ENCODE peak calls at places on chromosomes 3 and 15, in five cellular contexts. I is heart left ventricle, Z is pancreas, Y is AG04450, E is HFF-Myc. R is an unnamed sample.

GRCh38 chr3:189630667-189631372 is 369 bp upstream of the TP63 start:
- DNase-seq in I (no peak), Z (no peak), Y (no peak), E (no peak), R (no peak)

GRCh38 chr3:121414924-121415323 is 130.9 kb downstream of the POLQ start:
- DNase-seq in I (no peak), Z (no peak), Y (no peak), E (no peak), R (no peak)

GRCh38 chr15:55588818-55589122 is 625 bp upstream of the PYGO1 start:
- DNase-seq in I (no peak), Z (no peak), Y (no peak), E (no peak), R (no peak)

GRCh38 chr3:37955918-37956317 is 34.7 kb upstream of the VILL start:
- DNase-seq in I (no peak), Z (no peak), Y (no peak), E (no peak), R (no peak)

GRCh38 chr3:106337116-106337515 is 468.3 kb upstream of the CBLB start:
- DNase-seq in I (no peak), Z (no peak), Y (no peak), E (no peak), R (no peak)

GRCh38 chr3:52110502-52110901 is 43.7 kb downstream of the POC1A start:
- DNase-seq in I (no peak), Z (no peak), Y (no peak), E (no peak), R (no peak)

GRCh38 chr3:77541203-77541922 is 501.5 kb downstream of the ROBO2 start:
- DNase-seq in I (no peak), Z (no peak), Y (no peak), E (no peak), R (no peak)

GRCh38 chr15:25789206-25789605 is 73.9 kb downstream of the ATP10A start:
- DNase-seq in I (no peak), Z (no peak), Y (no peak), E (no peak), R (no peak)

GRCh38 chr15:56892651-56893348 is 25.6 kb upstream of the TCF12 start:
- DNase-seq in I (no peak), Z (no peak), Y (no peak), E (no peak), R (no peak)

GRCh38 chr3:33064929-33065328 is 32.0 kb downstream of the GLB1 start:
- DNase-seq in I (no peak), Z (no peak), Y (no peak), E (no peak), R (no peak)

GRCh38 chr3:188788621-188789081 is 383.1 kb upstream of the TPRG1 start:
- DNase-seq in I (peak), Z (no peak), Y (peak), E (peak), R (peak)

GRCh38 chr3:116276637-116277036 is 168.7 kb downstream of the LSAMP start:
- DNase-seq in I (no peak), Z (no peak), Y (no peak), E (no peak), R (no peak)

GRCh38 chr3:14137445-14137844 is 12.6 kb downstream of the TMEM43 start:
- DNase-seq in I (no peak), Z (no peak), Y (no peak), E (no peak), R (no peak)

GRCh38 chr15:88630141-88630721 is 8.6 kb upstream of the ISG20 start:
- DNase-seq in I (peak), Z (no peak), Y (no peak), E (no peak), R (no peak)

GRCh38 chr15:78836333-78836732 is 25.1 kb upstream of the ADAMTS7 start:
- DNase-seq in I (no peak), Z (no peak), Y (no peak), E (no peak), R (no peak)

GRCh38 chr15:78831229-78832207 is 20.3 kb upstream of the ADAMTS7 start:
- DNase-seq in I (no peak), Z (no peak), Y (no peak), E (no peak), R (no peak)

GRCh38 chr15:78828930-78829329 is 17.7 kb upstream of the ADAMTS7 start:
- DNase-seq in I (no peak), Z (no peak), Y (no peak), E (no peak), R (no peak)

GRCh38 chr15:78830514-78831228 is 19.4 kb upstream of the ADAMTS7 start:
- DNase-seq in I (no peak), Z (no peak), Y (no peak), E (no peak), R (no peak)
- H3K4me3 ChIP-seq in I (peak), Z (no peak), Y (no peak), E (no peak), R (no peak)

DNA sequence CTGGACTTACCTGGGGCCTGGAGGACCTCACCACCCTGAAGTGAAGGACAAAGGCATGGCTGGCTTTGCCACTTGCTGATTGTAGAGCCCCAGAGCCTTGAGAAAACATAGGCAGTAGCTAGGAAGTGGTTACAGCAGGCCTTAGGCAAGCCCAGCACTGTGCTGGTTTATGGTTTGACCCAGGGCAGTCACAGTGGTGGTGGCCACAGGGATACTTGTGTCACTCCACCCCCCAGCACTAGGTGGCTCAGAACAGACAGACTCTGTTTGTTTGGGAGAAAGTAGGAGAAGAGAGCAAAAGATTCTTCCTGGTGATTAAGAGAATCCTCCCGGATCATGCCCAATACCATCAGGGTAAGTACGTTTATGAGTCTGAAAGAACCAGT is 13.2 kb upstream of the COL8A1 start:
- DNase-seq in I (no peak), Z (no peak), Y (no peak), E (no peak), R (no peak)
- TF ChIP-seq CTCF in I (no peak), Z (no peak), Y (no peak), E (no peak), R (no peak)

DNA sequence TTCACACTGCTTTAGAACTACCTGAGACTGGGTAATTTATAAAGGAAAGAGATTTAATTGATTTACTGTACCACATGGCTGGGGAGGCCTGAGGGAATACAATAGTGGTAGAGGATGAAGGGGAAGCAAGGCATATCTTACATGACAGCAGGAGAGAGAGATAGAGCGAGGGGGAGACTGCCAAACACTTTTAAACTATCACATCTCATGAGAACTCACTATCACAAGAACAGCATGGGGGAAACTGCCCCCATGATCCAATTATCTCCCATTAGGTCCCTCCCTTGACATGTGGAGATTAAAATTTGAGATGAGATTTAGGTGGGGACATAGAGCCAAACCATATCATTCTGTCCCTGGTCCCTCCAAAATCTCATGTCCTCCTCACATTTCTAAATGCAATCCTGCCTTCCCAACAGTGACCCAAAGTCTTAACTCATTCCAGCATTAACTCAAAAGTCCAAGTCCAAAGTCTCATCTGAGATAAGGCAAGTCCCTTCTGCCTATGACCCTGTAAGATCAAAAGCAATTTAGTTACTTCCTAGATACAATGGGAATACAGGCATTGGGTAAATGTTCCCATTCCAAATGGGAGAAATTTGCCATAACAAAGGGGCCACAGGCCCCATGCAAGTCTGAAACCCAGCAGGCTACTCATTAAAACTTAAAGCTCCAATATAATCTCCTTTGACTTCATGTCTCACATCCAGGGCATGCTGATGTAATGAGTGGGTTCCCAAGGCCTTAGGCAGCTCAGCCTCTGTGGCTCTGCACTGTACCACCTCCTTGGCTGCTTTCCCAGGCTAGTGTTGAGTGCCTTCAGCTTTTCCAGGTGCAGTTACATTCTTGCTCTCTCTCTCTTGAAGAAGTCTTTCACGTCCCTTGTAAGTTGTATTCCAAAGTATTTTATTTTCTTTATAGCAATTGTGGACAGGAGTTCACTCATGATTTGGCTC is 481.7 kb upstream of the TGFBR2 start:
- DNase-seq in I (peak), Z (no peak), Y (peak), E (no peak), R (peak)
- H3K4me3 ChIP-seq in I (no peak), Z (no peak), Y (no peak), E (no peak), R (no peak)

GRCh38 chr3:58417075-58417474 is 16.6 kb downstream of the PDHB start:
- DNase-seq in I (no peak), Z (no peak), Y (no peak), E (no peak), R (no peak)

GRCh38 chr3:58418227-58418626 is 15.4 kb downstream of the PDHB start:
- DNase-seq in I (no peak), Z (no peak), Y (no peak), E (no peak), R (no peak)

GRCh38 chr3:58422756-58423324 is 10.8 kb downstream of the PDHB start:
- DNase-seq in I (no peak), Z (no peak), Y (no peak), E (no peak), R (no peak)

GRCh38 chr3:58421004-58421403 is 12.6 kb downstream of the PDHB start:
- DNase-seq in I (no peak), Z (no peak), Y (no peak), E (no peak), R (no peak)

DNA sequence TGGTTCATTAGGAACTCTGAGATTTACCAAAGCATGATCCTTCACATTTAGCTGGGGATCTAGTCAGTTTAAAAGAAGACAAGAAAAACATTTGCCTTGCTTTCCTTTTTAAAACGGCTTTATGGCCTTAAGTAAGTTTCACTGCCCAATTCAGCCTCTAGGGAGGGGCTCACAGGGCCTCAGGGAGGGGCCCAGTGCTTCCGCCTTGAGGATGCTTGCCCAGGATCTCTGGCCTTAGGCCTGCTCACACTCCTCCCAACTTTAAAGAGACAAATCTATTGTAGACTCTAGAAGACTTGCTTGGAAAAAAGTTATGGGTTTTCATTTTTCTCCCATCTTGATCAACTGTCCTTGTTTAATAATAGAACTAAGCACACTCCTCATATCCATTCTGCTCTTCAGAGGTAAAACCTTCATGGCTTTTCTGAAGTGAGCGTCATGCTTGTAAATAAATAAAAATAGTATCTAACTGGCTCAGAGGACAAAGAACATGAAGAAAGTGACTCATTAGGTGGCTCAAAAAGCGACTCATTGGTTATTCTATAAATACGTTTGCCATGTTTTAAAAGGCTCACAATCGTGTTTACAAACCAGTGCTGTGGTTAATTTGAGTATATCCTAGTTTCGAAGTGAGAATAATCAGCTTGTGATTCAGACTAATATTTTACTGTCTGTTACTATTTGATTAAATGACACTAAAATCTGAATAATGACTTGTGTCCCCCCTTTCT is 13.7 kb downstream of the PDHB start:
- DNase-seq in I (peak), Z (no peak), Y (no peak), E (no peak), R (no peak)
- TF ChIP-seq CTCF in I (no peak), Z (no peak), Y (no peak), E (no peak), R (no peak)